ENCODE peak calls at places on chromosomes 13 and 19, in four cellular contexts. H is upper lobe of right lung, L is fibroblast of lung, C is pancreas. U is an unnamed sample. For H3K4me1, the result is how much of the 10 kb centered on the place peaks cover.

GRCh38 chr13:111855786-111856185 is 211.2 kb upstream of the SOX1 start:
- DNase-seq in L (no peak), H (no peak), C (no peak), U (no peak)

GRCh38 chr13:51636349-51636890 is 52.2 kb downstream of the WDFY2 start:
- DNase-seq in L (no peak), H (no peak), C (no peak), U (no peak)

GRCh38 chr13:27022571-27023311 is 148.9 kb downstream of the USP12 start:
- DNase-seq in C (no peak), L (peak), H (no peak), U (no peak)

GRCh38 chr13:103349664-103350063 is 283.4 kb upstream of the SLC10A2 start:
- DNase-seq in C (no peak), H (no peak), L (no peak), U (no peak)

GRCh38 chr19:35509018-35509652 is 4.3 kb downstream of the DMKN start:
- DNase-seq in C (peak), L (no peak), H (peak), U (peak)

GRCh38 chr13:99442273-99442895 is 58.9 kb upstream of the TM9SF2 start:
- DNase-seq in H (no peak), L (peak), C (no peak), U (no peak)

GRCh38 chr13:74768521-74769090 is 634.4 kb upstream of the KLF12 start:
- DNase-seq in H (no peak), C (no peak), L (no peak), U (no peak)

GRCh38 chr19:31533114-31533513 is 183.9 kb upstream of the TSHZ3 start:
- DNase-seq in H (no peak), C (no peak), L (no peak), U (no peak)

GRCh38 chr13:49584771-49585182 is 581 bp downstream of the RCBTB1 start:
- DNase-seq in C (no peak), H (no peak), L (peak), U (no peak)

GRCh38 chr13:49667773-49668172 is 23.5 kb downstream of the EBPL start:
- DNase-seq in C (no peak), L (peak), H (no peak), U (no peak)

GRCh38 chr19:50819636-50820035 is 4.0 kb downstream of the KLK1 start:
- DNase-seq in H (no peak), C (no peak), L (no peak), U (no peak)
- H3K4me1 ChIP-seq in H (under half), C (under half), L (under half), U (under half)

GRCh38 chr19:49809155-49809986 is 3.7 kb downstream of the FUZ start:
- DNase-seq in H (peak), C (peak), L (peak), U (peak)
- TF ChIP-seq CTCF in H (no peak), C (no peak), L (no peak), U (peak)

GRCh38 chr19:4506449-4507149 is 11.7 kb downstream of the PLIN4 start:
- DNase-seq in L (peak), C (no peak), H (no peak), U (no peak)
- H3K27ac ChIP-seq in L (no peak), C (no peak), H (no peak), U (no peak)

DNA sequence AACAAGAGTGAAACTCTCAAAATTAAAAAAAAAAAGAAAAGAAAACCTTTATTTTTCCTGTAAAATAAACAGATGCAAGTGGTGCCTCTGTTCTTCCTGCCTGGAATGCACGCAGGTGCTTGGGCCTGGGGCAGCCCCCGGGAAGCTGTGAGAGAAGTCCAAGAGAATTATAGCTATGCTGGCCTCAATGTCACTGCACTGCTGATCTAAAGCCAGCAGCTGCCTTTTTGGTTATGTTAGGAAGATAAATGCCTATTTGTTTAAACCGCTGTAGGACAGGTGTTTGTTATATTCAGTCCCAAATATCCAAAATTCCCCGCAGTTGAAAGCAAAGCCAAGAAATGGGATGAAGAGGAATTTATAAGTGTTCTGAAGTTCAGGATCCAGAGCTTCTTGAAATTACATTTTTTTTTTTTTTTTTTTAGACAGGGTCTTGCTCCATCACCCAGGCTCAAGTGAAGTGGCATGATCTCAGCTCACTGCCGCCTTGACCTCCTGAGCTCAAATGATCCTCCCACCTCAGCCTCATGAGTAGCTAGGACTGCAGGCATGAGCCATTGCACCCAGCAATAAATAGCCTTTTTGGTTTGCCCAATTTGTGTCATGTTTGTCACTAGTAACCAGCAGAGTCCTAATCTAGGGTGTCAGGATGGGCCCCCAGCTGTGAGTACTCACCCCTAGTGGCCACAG is 2.3 kb downstream of the RINL start:
- DNase-seq in H (no peak), L (no peak), C (no peak), U (no peak)
- H3K4me1 ChIP-seq in H (under half), L (under half), C (under half), U (under half)

GRCh38 chr19:48393196-48393558 is 291 bp upstream of the GRIN2D start:
- DNase-seq in C (no peak), L (no peak), H (no peak), U (no peak)

GRCh38 chr19:48394331-48395169 is 1.1 kb downstream of the GRIN2D start:
- DNase-seq in C (peak), H (no peak), L (no peak), U (no peak)

GRCh38 chr19:48395499-48395898 is 2.0 kb downstream of the GRIN2D start:
- DNase-seq in H (no peak), C (no peak), L (no peak), U (no peak)

GRCh38 chr19:48395170-48395455 is 1.6 kb downstream of the GRIN2D start:
- DNase-seq in H (no peak), L (no peak), C (no peak), U (no peak)

DNA sequence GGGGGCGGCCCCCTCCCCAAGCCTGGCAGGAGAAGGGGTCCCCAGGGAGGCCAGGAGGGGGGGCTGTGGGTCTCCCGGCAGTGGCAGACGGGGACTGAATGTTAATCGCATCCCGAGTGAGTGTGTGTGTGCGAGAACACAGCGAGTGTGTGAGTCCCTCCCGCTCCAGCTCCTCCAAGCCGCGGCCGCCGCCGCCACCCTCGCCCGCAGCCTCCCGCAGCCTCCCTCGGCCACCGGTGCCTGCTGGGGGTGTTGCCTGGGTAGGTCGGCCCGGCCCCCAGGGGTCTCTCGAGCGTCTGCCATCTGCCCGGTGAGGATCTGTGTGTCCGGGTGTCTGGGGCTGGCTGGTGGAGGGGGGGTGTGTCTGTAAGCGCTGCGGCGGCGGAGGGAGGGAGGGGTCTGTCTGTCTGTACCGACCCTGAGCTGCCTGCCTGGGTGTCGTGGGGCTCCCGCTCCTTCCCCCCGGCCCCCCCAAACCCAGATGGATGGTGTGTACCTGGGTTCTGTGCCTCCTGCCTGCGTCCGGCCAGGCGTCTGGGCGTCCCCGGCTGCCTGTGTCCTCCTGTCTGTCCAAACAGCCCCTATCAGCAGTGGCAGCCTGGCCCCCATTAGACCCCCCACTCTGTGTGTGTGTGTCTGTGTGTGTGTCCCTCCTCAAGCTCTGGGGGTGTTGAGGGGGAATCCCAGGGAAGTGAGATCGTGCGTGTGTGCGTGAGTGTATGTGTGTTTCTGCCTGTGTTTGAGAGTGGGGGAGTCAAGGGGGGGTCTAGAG is at the start of gene GRIN2D:
- DNase-seq in L (peak), H (no peak), C (peak), U (no peak)
- TF ChIP-seq CTCF in L (no peak), H (no peak), C (no peak), U (no peak)

DNA sequence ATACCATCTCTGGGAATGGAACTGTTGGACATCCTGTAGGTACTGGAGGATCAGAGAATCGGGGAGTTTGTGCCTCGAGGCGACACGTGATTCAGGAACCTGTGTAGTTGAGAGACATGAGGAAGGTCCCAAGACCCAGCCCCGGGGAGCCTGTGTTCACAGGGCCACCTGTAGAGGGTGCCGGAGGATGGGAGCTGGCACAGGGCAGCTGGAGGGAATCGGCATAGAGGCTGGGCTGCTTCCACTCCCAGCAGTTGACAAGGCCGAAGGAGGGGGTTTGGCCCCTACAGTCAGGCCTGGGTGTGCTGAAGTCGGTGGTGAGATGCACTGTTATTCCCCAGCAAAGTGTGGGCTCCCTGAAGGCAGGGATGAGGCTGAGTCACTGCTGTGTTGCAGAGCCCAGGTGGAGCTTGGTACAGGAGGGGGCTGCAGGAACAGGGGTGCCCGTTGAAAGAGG is 2.5 kb upstream of the ISYNA1 start:
- DNase-seq in L (no peak), C (no peak), H (no peak), U (no peak)
- H3K27ac ChIP-seq in L (no peak), C (peak), H (no peak), U (no peak)

GRCh38 chr19:41870401-41870873 is 6.6 kb upstream of the CD79A start:
- DNase-seq in H (no peak), L (peak), C (no peak), U (no peak)
- H3K4me1 ChIP-seq in H (half or more), L (under half), C (under half), U (half or more)

GRCh38 chr19:19113040-19113541 is 25.2 kb downstream of the TMEM161A start:
- DNase-seq in H (no peak), C (no peak), L (peak), U (no peak)
- TF ChIP-seq CTCF in H (no peak), C (no peak), L (no peak), U (no peak)